ENCODE peak calls at places on chromosomes 6 and 20, in seven cellular contexts. Z is IMR-90, O is mesendoderm, V is H9, L is mesenchymal stem cell, A is H1, Y is trophoblast cell. C is an unnamed sample. For H3K4me1, the result is how much of the 10 kb centered on the place peaks cover.

GRCh38 chr6:105164418-105164817 is 15.4 kb downstream of the POPDC3 start:
- DNase-seq in A (no peak), Y (peak), O (no peak), Z (peak), V (no peak), L (peak), C (no peak)

GRCh38 chr20:21808863-21809664 is 103.6 kb downstream of the PAX1 start:
- DNase-seq in O (peak), V (peak), Z (no peak), L (no peak), A (peak), Y (peak), C (peak)

GRCh38 chr6:3822747-3823445 is 26.3 kb upstream of the FAM50B start:
- DNase-seq in Z (no peak), Y (peak), L (no peak), A (no peak), V (no peak), O (no peak), C (no peak)

GRCh38 chr20:56371977-56372376 is 13.2 kb downstream of the FAM210B start:
- DNase-seq in V (no peak), Y (no peak), L (no peak), Z (no peak), A (no peak), O (no peak), C (no peak)

GRCh38 chr6:132648356-132648755 is 10.6 kb downstream of the TAAR1 start:
- DNase-seq in V (no peak), O (no peak), Z (peak), Y (peak), L (peak), A (no peak), C (no peak)

GRCh38 chr6:34176261-34177031 is 30.6 kb upstream of the GRM4 start:
- DNase-seq in A (no peak), Y (no peak), Z (no peak), V (no peak), L (no peak), O (no peak), C (no peak)

GRCh38 chr6:122049341-122049740 is 350.1 kb upstream of the HSF2 start:
- DNase-seq in L (peak), Y (peak), A (no peak), O (no peak), Z (peak), V (no peak), C (no peak)

GRCh38 chr20:58028123-58028522 is 200.3 kb downstream of the ANKRD60 start:
- DNase-seq in Z (no peak), A (peak), V (no peak), O (peak), Y (no peak), L (no peak), C (no peak)

GRCh38 chr6:148146717-148147116 is 195.9 kb upstream of the SASH1 start:
- DNase-seq in V (no peak), Y (no peak), O (peak), A (no peak), L (no peak), Z (peak), C (no peak)

GRCh38 chr20:62544505-62545055 is 68.8 kb upstream of the GATA5 start:
- DNase-seq in Y (no peak), A (no peak), V (no peak), Z (no peak), L (no peak), O (no peak), C (no peak)

GRCh38 chr6:23633986-23634385 is 492.0 kb upstream of the NRSN1 start:
- DNase-seq in A (no peak), V (no peak), Z (no peak), L (no peak), Y (no peak), O (no peak), C (no peak)

DNA sequence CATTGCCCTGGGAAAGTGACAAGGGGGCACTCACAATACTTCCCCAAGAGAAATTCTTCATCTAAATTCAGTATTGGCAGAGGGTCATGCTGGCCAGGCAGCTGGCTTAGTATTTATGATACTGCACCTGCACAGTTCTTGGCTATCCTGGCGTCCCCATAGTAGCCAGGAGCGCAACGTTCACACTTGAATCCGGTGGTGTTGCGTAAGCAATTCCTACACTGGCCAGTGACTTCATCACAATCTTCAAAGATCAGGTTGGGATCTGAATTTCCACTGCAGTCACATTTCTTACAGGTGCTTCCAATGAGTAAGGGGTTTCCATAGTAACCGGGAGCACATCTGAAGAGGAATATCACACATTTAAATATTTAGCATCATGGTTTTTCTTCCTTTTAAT is 62.9 kb downstream of the LAMA4 start:
- DNase-seq in L (no peak), O (no peak), Z (no peak), V (no peak), A (no peak), Y (peak), C (no peak)
- H3K4me2 ChIP-seq in L (no peak), O (no peak), Z (no peak), V (no peak), A (no peak), Y (no peak), C (no peak)

DNA sequence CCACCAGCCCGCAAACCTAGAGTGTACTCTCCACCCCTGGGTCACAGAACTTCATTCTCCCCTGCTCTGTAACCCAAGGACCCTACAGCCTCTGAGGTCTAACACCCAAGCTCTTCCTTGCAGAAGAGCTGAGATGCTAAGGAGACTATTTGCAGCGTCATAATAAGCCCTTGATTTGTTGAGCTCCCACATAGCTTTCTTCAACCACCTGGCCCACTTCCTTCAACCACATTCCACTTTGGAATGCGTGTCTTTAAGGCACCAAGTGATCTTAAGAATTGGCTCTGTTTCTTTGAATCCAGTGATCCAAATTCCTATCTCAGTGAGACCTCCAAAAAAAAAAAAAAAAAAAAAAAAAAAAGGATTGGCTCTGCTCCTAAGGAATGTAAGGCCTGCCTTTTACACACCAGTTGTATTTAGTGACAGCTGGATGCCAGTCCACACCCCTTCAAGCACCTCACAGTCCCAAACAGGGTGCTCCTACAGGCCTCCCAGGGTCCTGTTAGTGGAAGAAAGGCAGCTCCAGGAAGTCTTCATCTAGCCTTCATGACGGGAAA is 106.2 kb downstream of the UBE3D start:
- DNase-seq in O (peak), L (peak), V (peak), Z (peak), Y (peak), A (peak), C (peak)
- H3K23ac ChIP-seq in O (no peak), L (no peak), V (no peak), Z (no peak), Y (no peak), A (no peak), C (no peak)

GRCh38 chr20:37726321-37726720 is 32.5 kb downstream of the CTNNBL1 start:
- DNase-seq in O (no peak), V (no peak), A (no peak), Y (no peak), Z (no peak), L (no peak), C (no peak)
- H3K4me1 ChIP-seq in O (under half), V (under half), A (under half), Y (under half), Z (under half), L (under half), C (under half)

GRCh38 chr20:60820918-60821317 is 431.1 kb upstream of the CDH4 start:
- DNase-seq in O (no peak), Y (no peak), Z (no peak), V (no peak), L (no peak), A (no peak), C (no peak)

GRCh38 chr20:60823001-60823649 is 428.9 kb upstream of the CDH4 start:
- DNase-seq in Y (no peak), L (no peak), A (no peak), O (no peak), V (no peak), Z (no peak), C (no peak)

GRCh38 chr20:60820149-60820548 is 431.9 kb upstream of the CDH4 start:
- DNase-seq in O (no peak), A (no peak), Z (no peak), L (no peak), V (no peak), Y (no peak), C (no peak)

GRCh38 chr20:60816901-60817300 is 435.2 kb upstream of the CDH4 start:
- DNase-seq in L (no peak), V (no peak), Y (no peak), A (no peak), Z (no peak), O (no peak), C (no peak)

DNA sequence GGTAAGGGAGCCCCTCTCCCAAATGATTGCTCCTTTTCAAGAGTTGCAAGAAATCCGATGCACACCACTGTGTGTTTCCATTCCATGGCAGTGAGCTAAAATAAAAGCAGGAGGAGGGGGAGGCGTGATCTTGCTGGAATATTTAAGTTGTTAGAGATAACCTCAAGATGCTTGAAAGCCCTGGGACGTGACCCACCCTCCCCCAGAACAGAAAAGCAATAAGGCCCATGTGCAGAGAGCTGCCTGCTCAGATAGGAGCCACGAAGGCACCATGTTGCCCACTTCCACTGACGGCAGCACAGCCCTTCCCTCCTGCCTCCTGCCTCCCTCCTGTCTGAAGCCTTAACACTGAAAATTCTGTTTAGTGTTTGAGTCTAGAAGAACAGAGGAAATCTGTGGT is 432.6 kb upstream of the CDH4 start:
- DNase-seq in L (no peak), V (no peak), O (no peak), Z (no peak), A (no peak), Y (no peak), C (no peak)
- H3K4me2 ChIP-seq in L (no peak), V (no peak), O (no peak), Z (no peak), A (no peak), Y (no peak), C (no peak)

GRCh38 chr6:27541932-27542297 is 69.0 kb upstream of the ZNF184 start:
- DNase-seq in L (no peak), V (no peak), Z (no peak), A (no peak), Y (no peak), O (no peak), C (no peak)
- H3K23ac ChIP-seq in L (no peak), V (no peak), Z (no peak), A (no peak), Y (no peak), O (no peak), C (no peak)

DNA sequence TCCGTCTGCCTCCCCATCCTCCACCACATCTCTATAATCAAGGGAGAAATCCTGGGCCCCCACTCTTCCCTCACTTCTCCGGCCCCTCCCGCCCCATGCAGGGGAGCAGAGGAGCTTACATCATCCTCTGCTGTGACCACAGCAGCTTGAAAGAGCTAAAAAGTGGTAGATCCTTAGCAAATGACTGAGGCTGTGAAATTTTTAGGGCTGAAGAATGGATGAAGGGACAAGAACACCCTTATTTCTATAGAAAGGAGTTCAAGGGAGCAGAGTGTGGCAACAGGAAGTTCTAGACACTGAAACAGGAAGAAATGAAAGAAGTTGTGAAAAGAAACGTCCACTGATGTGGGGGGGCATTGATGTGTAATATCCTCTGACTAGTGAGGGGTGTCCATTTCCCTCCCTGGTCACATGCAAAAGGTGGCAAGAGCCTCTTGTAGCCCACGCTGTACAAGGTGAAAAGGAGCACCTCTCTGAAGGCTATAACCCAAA is 380.2 kb upstream of the JARID2 start:
- DNase-seq in Y (no peak), O (peak), Z (peak), V (no peak), A (no peak), L (no peak), C (no peak)
- H3K4me1 ChIP-seq in Y (under half), O (under half), Z (under half), V (under half), A (under half), L (under half), C (under half)

C was measured in neuronal stem cell.